ENCODE peak calls at places on chromosomes 16 and 17, in four cellular contexts. One of them, this sample, is unnamed.
A peak's percentile ranks its signal among the peaks of the same experiment; 100 is the strongest.

GRCh38 chr17:76690596-76691280 is 20.0 kb downstream of the MXRA7 start:
- DNase-seq in IMR-90: no peak
- DNase-seq in K562: no peak
- DNase-seq in GM23248: no peak
- DNase-seq in this sample: no peak

GRCh38 chr17:40458001-40458791 is 14.9 kb downstream of the IGFBP4 start:
- DNase-seq in K562: no peak
- DNase-seq in IMR-90: peak; percentile 84
- DNase-seq in GM23248: peak; percentile 94
- DNase-seq in this sample: no peak

GRCh38 chr17:48510381-48510760 is 20.4 kb downstream of the HOXB1 start:
- DNase-seq in GM23248: no peak
- DNase-seq in K562: no peak
- DNase-seq in IMR-90: no peak
- DNase-seq in this sample: no peak

GRCh38 chr16:19520861-19521331 is 1.0 kb downstream of the GDE1 start:
- DNase-seq in IMR-90: peak; percentile 54
- DNase-seq in K562: peak; percentile 91
- DNase-seq in GM23248: peak; percentile 47
- DNase-seq in this sample: no peak

GRCh38 chr16:138049-138417 is 440 bp downstream of the NPRL3 start:
- DNase-seq in GM23248: peak; percentile 51
- DNase-seq in IMR-90: no peak
- DNase-seq in K562: peak; percentile 51
- DNase-seq in this sample: no peak

GRCh38 chr16:17843905-17844304 is 373.1 kb upstream of the XYLT1 start:
- DNase-seq in GM23248: no peak
- DNase-seq in K562: no peak
- DNase-seq in IMR-90: no peak
- DNase-seq in this sample: no peak

GRCh38 chr17:64320613-64321553 is 57.8 kb upstream of the TEX2 start:
- DNase-seq in K562: peak; percentile 84
- DNase-seq in GM23248: peak; percentile 87
- DNase-seq in IMR-90: peak; percentile 65
- DNase-seq in this sample: peak; percentile 62

GRCh38 chr17:51188321-51188853 is 22.2 kb downstream of the NME2 start:
- DNase-seq in K562: no peak
- DNase-seq in IMR-90: no peak
- DNase-seq in GM23248: no peak
- DNase-seq in this sample: no peak

GRCh38 chr17:57612202-57613071 is 132.7 kb downstream of the CCDC182 start:
- DNase-seq in GM23248: no peak
- DNase-seq in K562: peak; percentile 53
- DNase-seq in IMR-90: no peak
- DNase-seq in this sample: peak; percentile 40

GRCh38 chr16:15811416-15811777 is 45.4 kb downstream of the MYH11 start:
- DNase-seq in K562: no peak
- DNase-seq in GM23248: peak; percentile 26
- DNase-seq in IMR-90: no peak
- DNase-seq in this sample: no peak

GRCh38 chr16:50281391-50282009 is 15.1 kb downstream of the ADCY7 start:
- DNase-seq in GM23248: no peak
- DNase-seq in IMR-90: no peak
- DNase-seq in K562: no peak
- DNase-seq in this sample: no peak

GRCh38 chr16:528111-529011 is 849 bp downstream of the CAPN15 start:
- DNase-seq in K562: peak; percentile 79
- DNase-seq in IMR-90: peak; percentile 61
- DNase-seq in GM23248: peak; percentile 91
- DNase-seq in this sample: no peak

GRCh38 chr17:65530985-65531507 is 30.4 kb downstream of the AXIN2 start:
- DNase-seq in K562: no peak
- DNase-seq in IMR-90: peak; percentile 88
- DNase-seq in GM23248: peak; percentile 54
- DNase-seq in this sample: no peak

GRCh38 chr16:58099097-58099955 is 29.9 kb downstream of the CFAP20 start:
- DNase-seq in GM23248: no peak
- DNase-seq in K562: no peak
- DNase-seq in IMR-90: no peak
- DNase-seq in this sample: no peak

GRCh38 chr17:14784997-14785696 is 480.0 kb downstream of the PMP22 start:
- DNase-seq in K562: no peak
- DNase-seq in IMR-90: no peak
- DNase-seq in GM23248: no peak
- DNase-seq in this sample: no peak

GRCh38 chr17:48995871-48996695 is 1.1 kb upstream of the IGF2BP1 start:
- DNase-seq in GM23248: peak; percentile 47
- DNase-seq in K562: peak; percentile 92
- DNase-seq in IMR-90: no peak
- DNase-seq in this sample: peak; percentile 85

GRCh38 chr17:55770220-55770870 is 19.5 kb downstream of the PCTP start:
- DNase-seq in K562: peak; percentile 59
- DNase-seq in IMR-90: peak; percentile 72
- DNase-seq in GM23248: peak; percentile 87
- DNase-seq in this sample: no peak

GRCh38 chr17:38559025-38559879 is 46.5 kb downstream of the SRCIN1 start:
- DNase-seq in K562: peak; percentile 94
- DNase-seq in IMR-90: peak; percentile 38
- DNase-seq in GM23248: no peak
- DNase-seq in this sample: peak; percentile 81

GRCh38 chr16:2664522-2665096 is 17.7 kb upstream of the KCTD5 start:
- DNase-seq in K562: no peak
- DNase-seq in IMR-90: no peak
- DNase-seq in GM23248: no peak
- DNase-seq in this sample: no peak
- H3K9ac ChIP-seq in K562: no peak overlapping the region
- H3K9ac ChIP-seq in IMR-90: no peak overlapping the region
- H3K9ac ChIP-seq in GM23248: no peak overlapping the region
- H3K9ac ChIP-seq in this sample: no peak overlapping the region

DNA sequence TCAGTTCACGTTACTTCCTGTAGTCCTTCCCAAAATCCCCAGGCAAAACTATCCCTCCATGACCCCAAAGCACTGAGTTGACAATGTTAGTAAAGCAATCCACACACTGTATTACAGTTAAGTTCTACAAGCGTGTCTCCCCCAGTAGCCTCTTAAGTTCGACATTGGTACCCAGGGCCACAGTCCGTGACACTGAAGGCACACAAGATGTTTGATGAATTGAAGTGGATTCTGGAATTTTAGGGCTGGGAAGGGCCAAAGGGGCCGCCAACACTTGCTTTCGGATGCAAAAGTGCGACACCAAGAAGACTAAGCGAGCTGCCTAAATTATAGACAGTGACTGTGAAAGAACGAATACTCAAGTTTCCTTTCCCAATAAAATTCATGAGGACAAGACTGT is 1.5 kb downstream of the VPS35 start:
- DNase-seq in GM23248: peak; percentile 8
- DNase-seq in K562: peak; percentile 7
- DNase-seq in IMR-90: no peak
- DNase-seq in this sample: no peak
- H3K9ac ChIP-seq in GM23248: peak overlapping the region; percentile 86
- H3K9ac ChIP-seq in K562: peak overlapping the region; percentile 56
- H3K9ac ChIP-seq in IMR-90: no peak overlapping the region
- H3K9ac ChIP-seq in this sample: peak overlapping the region; percentile 94

DNA sequence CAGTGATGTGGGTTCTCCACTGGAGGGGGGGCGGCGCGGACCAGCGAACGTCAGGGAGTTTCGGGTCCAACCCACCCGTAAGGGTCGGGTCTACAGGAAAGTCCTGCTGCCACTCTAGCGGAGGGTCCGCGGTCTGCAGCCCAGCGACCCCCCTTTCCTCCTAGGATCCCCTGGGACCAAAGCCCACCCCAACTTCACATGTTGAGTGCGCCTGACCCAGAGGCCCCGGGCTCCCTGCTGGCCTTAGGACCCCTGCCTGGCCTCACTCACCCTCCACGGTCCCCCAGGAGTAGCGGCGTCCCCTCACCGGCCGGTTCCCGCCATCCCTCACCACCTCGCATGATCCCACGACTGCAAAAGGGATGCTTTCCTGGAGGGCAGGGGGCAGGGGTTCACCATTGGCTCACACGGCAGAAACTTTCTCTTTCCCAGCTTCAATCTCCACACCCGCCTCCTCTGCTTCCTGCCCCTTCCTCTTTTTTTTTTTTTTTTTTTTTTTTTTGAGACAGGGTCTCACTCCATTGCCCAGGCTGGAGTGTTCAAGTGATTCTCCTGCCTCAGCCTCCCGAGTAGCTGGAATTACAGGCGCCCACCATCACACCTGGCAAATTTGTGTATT is 3.1 kb downstream of the SEPTIN1 start:
- DNase-seq in K562: no peak
- DNase-seq in IMR-90: no peak
- DNase-seq in GM23248: no peak
- DNase-seq in this sample: no peak
- H3K9ac ChIP-seq in K562: peak overlapping the region; percentile 95
- H3K9ac ChIP-seq in IMR-90: peak overlapping the region; percentile 57
- H3K9ac ChIP-seq in GM23248: peak overlapping the region; percentile 97
- H3K9ac ChIP-seq in this sample: peak overlapping the region; percentile 95

GRCh38 chr17:2952174-2952845 is 111.1 kb downstream of the OR1D5 start:
- DNase-seq in K562: no peak
- DNase-seq in GM23248: no peak
- DNase-seq in IMR-90: no peak
- DNase-seq in this sample: no peak

GRCh38 chr17:2958706-2959222 is 104.6 kb downstream of the OR1D5 start:
- DNase-seq in GM23248: no peak
- DNase-seq in K562: no peak
- DNase-seq in IMR-90: no peak
- DNase-seq in this sample: no peak

GRCh38 chr17:2955931-2956582 is 107.3 kb downstream of the OR1D5 start:
- DNase-seq in K562: no peak
- DNase-seq in IMR-90: no peak
- DNase-seq in GM23248: no peak
- DNase-seq in this sample: no peak

GRCh38 chr17:2957631-2958286 is 105.6 kb downstream of the OR1D5 start:
- DNase-seq in IMR-90: peak; percentile 74
- DNase-seq in K562: no peak
- DNase-seq in GM23248: peak; percentile 33
- DNase-seq in this sample: no peak

GRCh38 chr17:2954898-2955445 is 108.4 kb downstream of the OR1D5 start:
- DNase-seq in IMR-90: peak; percentile 97
- DNase-seq in K562: no peak
- DNase-seq in GM23248: peak; percentile 95
- DNase-seq in this sample: no peak
- H3K9ac ChIP-seq in IMR-90: no peak overlapping the region
- H3K9ac ChIP-seq in K562: no peak overlapping the region
- H3K9ac ChIP-seq in GM23248: no peak overlapping the region
- H3K9ac ChIP-seq in this sample: no peak overlapping the region

GRCh38 chr17:42547001-42547461 is 5.7 kb upstream of the HSD17B1 start:
- DNase-seq in GM23248: no peak
- DNase-seq in IMR-90: no peak
- DNase-seq in K562: no peak
- DNase-seq in this sample: no peak

GRCh38 chr17:42547698-42548069 is 5.0 kb upstream of the HSD17B1 start:
- DNase-seq in IMR-90: no peak
- DNase-seq in K562: no peak
- DNase-seq in GM23248: no peak
- DNase-seq in this sample: no peak

GRCh38 chr17:42544874-42545283 is 7.8 kb upstream of the HSD17B1 start:
- DNase-seq in K562: no peak
- DNase-seq in GM23248: no peak
- DNase-seq in IMR-90: no peak
- DNase-seq in this sample: no peak

GRCh38 chr17:42548993-42549755 is 3.5 kb upstream of the HSD17B1 start:
- DNase-seq in IMR-90: no peak
- DNase-seq in K562: no peak
- DNase-seq in GM23248: no peak
- DNase-seq in this sample: no peak

DNA sequence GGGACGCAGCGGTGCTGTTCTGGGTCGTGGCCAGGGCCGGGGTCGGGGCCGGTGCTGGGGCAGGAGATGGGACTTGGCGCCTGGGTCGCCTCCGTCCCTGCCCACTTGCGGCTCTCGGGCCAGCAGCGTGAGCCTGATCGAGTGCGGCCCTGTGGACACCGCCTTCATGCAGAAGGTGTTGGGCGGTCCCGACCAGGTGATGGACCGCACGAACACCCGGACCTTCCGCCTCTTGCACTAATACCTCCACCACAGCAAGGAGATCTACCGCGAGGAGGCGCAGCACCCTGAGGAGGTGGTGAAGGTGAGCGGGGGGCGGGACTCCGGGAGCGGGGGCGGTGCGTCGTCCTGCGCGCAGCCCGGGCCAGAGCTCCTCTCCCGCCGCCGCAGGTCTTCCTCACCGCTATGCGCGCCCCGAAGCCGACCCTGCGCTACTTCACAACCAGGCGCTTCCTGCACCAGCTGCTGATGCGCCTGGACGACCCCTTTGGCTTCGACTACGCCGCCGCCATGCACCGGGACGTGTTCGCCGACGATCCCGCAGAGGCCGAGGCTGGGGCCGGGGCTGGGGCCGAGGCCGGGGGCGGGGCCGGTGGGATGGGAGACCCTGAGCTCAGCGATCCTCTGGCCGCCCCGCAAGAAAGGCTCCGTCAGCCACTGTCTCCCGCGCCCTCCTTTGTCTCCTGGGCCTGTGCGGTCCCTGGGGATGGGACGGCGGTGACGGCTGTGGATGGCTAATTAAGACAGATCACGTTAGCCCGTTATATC is 4.5 kb upstream of the HSD17B1 start:
- DNase-seq in K562: no peak
- DNase-seq in GM23248: no peak
- DNase-seq in IMR-90: no peak
- DNase-seq in this sample: peak; percentile 81
- H3K9ac ChIP-seq in K562: no peak overlapping the region
- H3K9ac ChIP-seq in GM23248: no peak overlapping the region
- H3K9ac ChIP-seq in IMR-90: no peak overlapping the region
- H3K9ac ChIP-seq in this sample: peak overlapping the region; percentile 81

GRCh38 chr17:5410594-5411272 is 8.7 kb downstream of the NUP88 start:
- DNase-seq in IMR-90: no peak
- DNase-seq in K562: no peak
- DNase-seq in GM23248: no peak
- DNase-seq in this sample: no peak

GRCh38 chr17:5399767-5400166 is 19.7 kb downstream of the NUP88 start:
- DNase-seq in IMR-90: peak; percentile 17
- DNase-seq in K562: no peak
- DNase-seq in GM23248: no peak
- DNase-seq in this sample: no peak

DNA sequence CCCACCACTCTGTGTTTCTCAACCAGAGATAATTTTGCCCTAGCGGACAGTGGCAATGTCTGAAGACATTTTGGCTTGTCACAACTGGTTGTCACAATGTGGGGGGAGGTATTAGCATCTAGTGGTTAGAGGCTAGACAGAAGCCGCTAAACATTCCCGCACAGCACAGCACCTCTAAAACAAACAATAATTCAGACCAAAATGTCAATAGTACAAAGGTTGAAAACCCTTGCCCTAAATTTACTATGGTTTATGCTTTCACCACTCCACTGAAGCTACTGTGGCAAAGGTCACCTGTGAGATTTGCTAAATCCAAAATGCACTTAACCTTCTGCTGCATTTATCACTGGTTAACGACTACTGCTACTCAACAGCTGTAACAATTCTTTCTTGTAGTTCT is 14.1 kb downstream of the NUP88 start:
- DNase-seq in GM23248: no peak
- DNase-seq in K562: no peak
- DNase-seq in IMR-90: no peak
- DNase-seq in this sample: no peak
- H3K9ac ChIP-seq in GM23248: no peak overlapping the region
- H3K9ac ChIP-seq in K562: no peak overlapping the region
- H3K9ac ChIP-seq in IMR-90: no peak overlapping the region
- H3K9ac ChIP-seq in this sample: no peak overlapping the region

This sample was measured in NT2/D1.